ENCODE peak calls at places on chromosomes 2 and 18, in nine cellular contexts. One of them, this sample, is unnamed.

GRCh38 chr2:157055660-157056199 is 201.8 kb upstream of the GALNT5 start:
- DNase-seq in ovary: no peak
- DNase-seq in right cardiac atrium: no peak
- DNase-seq in NT2/D1: no peak
- DNase-seq in neural progenitor cell: no peak
- DNase-seq in CD8-positive, alpha-beta T cell: no peak
- DNase-seq in stomach: no peak
- DNase-seq in cardiac muscle cell: peak; percentile 12
- DNase-seq in A549: no peak
- DNase-seq in this sample: peak; percentile 58

GRCh38 chr18:23862071-23862470 is 152.5 kb upstream of the TTC39C start:
- DNase-seq in ovary: no peak
- DNase-seq in right cardiac atrium: no peak
- DNase-seq in NT2/D1: no peak
- DNase-seq in neural progenitor cell: no peak
- DNase-seq in CD8-positive, alpha-beta T cell: no peak
- DNase-seq in stomach: no peak
- DNase-seq in cardiac muscle cell: no peak
- DNase-seq in A549: no peak
- DNase-seq in this sample: peak; percentile 33

GRCh38 chr18:14927701-14928100 is 179.7 kb downstream of the ANKRD30B start:
- DNase-seq in ovary: no peak
- DNase-seq in right cardiac atrium: no peak
- DNase-seq in NT2/D1: no peak
- DNase-seq in neural progenitor cell: no peak
- DNase-seq in CD8-positive, alpha-beta T cell: no peak
- DNase-seq in stomach: no peak
- DNase-seq in cardiac muscle cell: no peak
- DNase-seq in A549: no peak
- DNase-seq in this sample: no peak

GRCh38 chr2:131413148-131413747 is 49.3 kb upstream of the RAB6D start:
- DNase-seq in ovary: no peak
- DNase-seq in right cardiac atrium: no peak
- DNase-seq in NT2/D1: peak; percentile 64
- DNase-seq in neural progenitor cell: peak; percentile 69
- DNase-seq in CD8-positive, alpha-beta T cell: no peak
- DNase-seq in stomach: no peak
- DNase-seq in cardiac muscle cell: peak; percentile 71
- DNase-seq in A549: peak; percentile 24
- DNase-seq in this sample: peak; percentile 27

GRCh38 chr18:58605027-58606020 is 23.6 kb downstream of the ALPK2 start:
- DNase-seq in ovary: no peak
- DNase-seq in right cardiac atrium: no peak
- DNase-seq in NT2/D1: no peak
- DNase-seq in neural progenitor cell: no peak
- DNase-seq in CD8-positive, alpha-beta T cell: peak; percentile 35
- DNase-seq in stomach: no peak
- DNase-seq in cardiac muscle cell: no peak
- DNase-seq in A549: no peak
- DNase-seq in this sample: no peak

GRCh38 chr2:219634171-219634940 is 6.9 kb downstream of the SLC4A3 start:
- DNase-seq in ovary: no peak
- DNase-seq in right cardiac atrium: no peak
- DNase-seq in NT2/D1: no peak
- DNase-seq in neural progenitor cell: no peak
- DNase-seq in CD8-positive, alpha-beta T cell: no peak
- DNase-seq in stomach: no peak
- DNase-seq in cardiac muscle cell: no peak
- DNase-seq in A549: no peak
- DNase-seq in this sample: no peak

GRCh38 chr18:48834421-48835011 is 116.2 kb downstream of the SMAD7 start:
- DNase-seq in ovary: peak; percentile 37
- DNase-seq in right cardiac atrium: peak; percentile 89
- DNase-seq in NT2/D1: no peak
- DNase-seq in neural progenitor cell: no peak
- DNase-seq in CD8-positive, alpha-beta T cell: peak; percentile 65
- DNase-seq in stomach: peak; percentile 56
- DNase-seq in cardiac muscle cell: no peak
- DNase-seq in A549: peak; percentile 61
- DNase-seq in this sample: no peak

GRCh38 chr2:53786371-53787254 is at the start of the genes ASB3 and ERLEC1:
- DNase-seq in ovary: peak; percentile 93
- DNase-seq in right cardiac atrium: peak; percentile 96
- DNase-seq in NT2/D1: peak; percentile 92
- DNase-seq in neural progenitor cell: peak; percentile 95
- DNase-seq in CD8-positive, alpha-beta T cell: peak; percentile 82
- DNase-seq in stomach: peak; percentile 88
- DNase-seq in cardiac muscle cell: peak; percentile 95
- DNase-seq in A549: peak; percentile 75
- DNase-seq in this sample: peak; percentile 85

GRCh38 chr2:83196225-83196624 is 1262.9 kb downstream of the SUCLG1 start:
- DNase-seq in ovary: no peak
- DNase-seq in right cardiac atrium: no peak
- DNase-seq in NT2/D1: no peak
- DNase-seq in neural progenitor cell: peak; percentile 5
- DNase-seq in CD8-positive, alpha-beta T cell: no peak
- DNase-seq in stomach: no peak
- DNase-seq in cardiac muscle cell: peak; percentile 46
- DNase-seq in A549: no peak
- DNase-seq in this sample: no peak

GRCh38 chr18:46009158-46009866 is 42.2 kb upstream of the EPG5 start:
- DNase-seq in ovary: no peak
- DNase-seq in right cardiac atrium: no peak
- DNase-seq in NT2/D1: no peak
- DNase-seq in neural progenitor cell: no peak
- DNase-seq in CD8-positive, alpha-beta T cell: no peak
- DNase-seq in stomach: no peak
- DNase-seq in cardiac muscle cell: no peak
- DNase-seq in A549: no peak
- DNase-seq in this sample: no peak

GRCh38 chr2:104863585-104864279 is 9.8 kb downstream of the POU3F3 start:
- DNase-seq in ovary: no peak
- DNase-seq in right cardiac atrium: no peak
- DNase-seq in NT2/D1: no peak
- DNase-seq in neural progenitor cell: peak; percentile 87
- DNase-seq in CD8-positive, alpha-beta T cell: no peak
- DNase-seq in stomach: no peak
- DNase-seq in cardiac muscle cell: no peak
- DNase-seq in A549: no peak
- DNase-seq in this sample: no peak

GRCh38 chr18:22228930-22229329 is 59.5 kb downstream of the GATA6 start:
- DNase-seq in ovary: no peak
- DNase-seq in right cardiac atrium: no peak
- DNase-seq in NT2/D1: no peak
- DNase-seq in neural progenitor cell: no peak
- DNase-seq in CD8-positive, alpha-beta T cell: no peak
- DNase-seq in stomach: no peak
- DNase-seq in cardiac muscle cell: no peak
- DNase-seq in A549: no peak
- DNase-seq in this sample: no peak

GRCh38 chr2:240585101-240585500 is 1.4 kb upstream of the CAPN10 start:
- DNase-seq in ovary: peak; percentile 35
- DNase-seq in right cardiac atrium: peak; percentile 15
- DNase-seq in NT2/D1: no peak
- DNase-seq in neural progenitor cell: no peak
- DNase-seq in CD8-positive, alpha-beta T cell: no peak
- DNase-seq in stomach: no peak
- DNase-seq in cardiac muscle cell: no peak
- DNase-seq in A549: no peak
- DNase-seq in this sample: no peak

GRCh38 chr2:42182654-42183308 is 13.6 kb downstream of the EML4 start:
- DNase-seq in ovary: no peak
- DNase-seq in right cardiac atrium: no peak
- DNase-seq in NT2/D1: no peak
- DNase-seq in neural progenitor cell: no peak
- DNase-seq in CD8-positive, alpha-beta T cell: no peak
- DNase-seq in stomach: no peak
- DNase-seq in cardiac muscle cell: no peak
- DNase-seq in A549: no peak
- DNase-seq in this sample: no peak

GRCh38 chr2:42185200-42185921 is 16.2 kb downstream of the EML4 start:
- DNase-seq in ovary: no peak
- DNase-seq in right cardiac atrium: no peak
- DNase-seq in NT2/D1: no peak
- DNase-seq in neural progenitor cell: no peak
- DNase-seq in CD8-positive, alpha-beta T cell: no peak
- DNase-seq in stomach: no peak
- DNase-seq in cardiac muscle cell: no peak
- DNase-seq in A549: no peak
- DNase-seq in this sample: no peak

GRCh38 chr2:42183775-42184174 is 14.6 kb downstream of the EML4 start:
- DNase-seq in ovary: no peak
- DNase-seq in right cardiac atrium: no peak
- DNase-seq in NT2/D1: no peak
- DNase-seq in neural progenitor cell: no peak
- DNase-seq in CD8-positive, alpha-beta T cell: no peak
- DNase-seq in stomach: no peak
- DNase-seq in cardiac muscle cell: no peak
- DNase-seq in A549: no peak
- DNase-seq in this sample: no peak

GRCh38 chr2:42186378-42186777 is 17.2 kb downstream of the EML4 start:
- DNase-seq in ovary: no peak
- DNase-seq in right cardiac atrium: no peak
- DNase-seq in NT2/D1: no peak
- DNase-seq in neural progenitor cell: no peak
- DNase-seq in CD8-positive, alpha-beta T cell: no peak
- DNase-seq in stomach: no peak
- DNase-seq in cardiac muscle cell: no peak
- DNase-seq in A549: no peak
- DNase-seq in this sample: no peak

DNA sequence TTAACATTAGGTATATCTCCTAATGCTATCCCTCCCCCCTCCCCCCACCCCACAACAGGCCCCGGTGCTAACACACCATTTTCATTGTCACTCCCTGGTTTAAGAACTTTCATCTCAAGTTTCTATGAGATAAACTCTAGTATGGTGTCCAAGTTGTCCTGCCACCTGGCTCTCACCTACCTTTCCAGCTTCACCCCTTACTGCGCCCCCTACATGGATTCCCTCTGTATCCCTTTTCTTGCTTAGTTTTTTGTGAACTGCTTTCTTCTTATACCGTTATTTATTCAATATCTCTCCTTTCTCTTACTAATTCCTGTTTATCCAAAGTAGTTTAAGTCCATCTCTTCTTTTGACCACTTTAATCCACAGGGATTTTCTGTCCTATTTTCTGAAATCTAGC is 15.2 kb downstream of the EML4 start:
- DNase-seq in ovary: no peak
- DNase-seq in right cardiac atrium: no peak
- DNase-seq in NT2/D1: no peak
- DNase-seq in neural progenitor cell: no peak
- DNase-seq in CD8-positive, alpha-beta T cell: no peak
- DNase-seq in stomach: no peak
- DNase-seq in cardiac muscle cell: no peak
- DNase-seq in A549: no peak
- DNase-seq in this sample: no peak
- H3K4me1 ChIP-seq in ovary: peaks cover 14% of the 10 kb centered on the region
- H3K4me1 ChIP-seq in right cardiac atrium: peaks cover 8% of the 10 kb centered on the region
- H3K4me1 ChIP-seq in NT2/D1: no peaks in the 10 kb centered on the region
- H3K4me1 ChIP-seq in neural progenitor cell: no peaks in the 10 kb centered on the region
- H3K4me1 ChIP-seq in CD8-positive, alpha-beta T cell: peaks cover 53% of the 10 kb centered on the region
- H3K4me1 ChIP-seq in stomach: peaks cover 83% of the 10 kb centered on the region
- H3K4me1 ChIP-seq in cardiac muscle cell: peaks cover 14% of the 10 kb centered on the region
- H3K4me1 ChIP-seq in A549: peaks cover 24% of the 10 kb centered on the region
- H3K4me1 ChIP-seq in this sample: no peaks in the 10 kb centered on the region

DNA sequence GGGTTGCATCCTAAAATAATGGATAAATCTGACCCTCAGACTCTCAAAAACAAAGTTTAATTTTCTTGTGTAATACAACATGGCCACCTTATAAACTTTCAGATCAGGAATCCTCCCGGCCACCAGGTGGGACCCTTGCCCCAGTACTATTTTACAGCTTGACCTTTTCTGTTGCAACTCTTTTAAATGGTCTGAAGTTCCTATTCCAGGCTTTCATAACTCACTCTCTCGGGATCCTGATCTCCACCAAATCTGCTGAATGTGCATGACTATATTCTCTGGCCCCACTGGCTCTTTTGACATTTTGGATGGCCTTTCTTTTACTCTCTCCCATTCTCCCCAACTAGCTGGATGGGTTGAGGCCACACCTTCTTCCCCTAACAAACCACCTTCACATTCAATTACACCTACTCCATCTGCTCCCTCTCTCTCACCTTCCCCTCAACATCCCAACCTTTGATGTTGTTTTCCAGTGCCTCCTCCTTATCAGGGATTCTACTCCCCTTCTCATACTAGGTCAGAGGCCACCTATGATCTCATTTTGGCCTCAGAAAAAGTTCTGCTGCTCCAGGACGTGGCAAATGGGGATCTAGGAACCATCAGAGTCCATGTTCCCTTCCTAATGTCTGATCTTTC is 70.8 kb downstream of the SESTD1 start:
- DNase-seq in ovary: no peak
- DNase-seq in right cardiac atrium: no peak
- DNase-seq in NT2/D1: no peak
- DNase-seq in neural progenitor cell: no peak
- DNase-seq in CD8-positive, alpha-beta T cell: no peak
- DNase-seq in stomach: no peak
- DNase-seq in cardiac muscle cell: no peak
- DNase-seq in A549: no peak
- DNase-seq in this sample: no peak
- H3K4me3 ChIP-seq in ovary: no peak overlapping the region
- H3K4me3 ChIP-seq in right cardiac atrium: no peak overlapping the region
- H3K4me3 ChIP-seq in NT2/D1: no peak overlapping the region
- H3K4me3 ChIP-seq in neural progenitor cell: no peak overlapping the region
- H3K4me3 ChIP-seq in CD8-positive, alpha-beta T cell: no peak overlapping the region
- H3K4me3 ChIP-seq in stomach: no peak overlapping the region
- H3K4me3 ChIP-seq in cardiac muscle cell: no peak overlapping the region
- H3K4me3 ChIP-seq in A549: no peak overlapping the region
- H3K4me3 ChIP-seq in this sample: no peak overlapping the region

GRCh38 chr2:4391013-4391412 is 687.6 kb downstream of the DCDC2C start:
- DNase-seq in ovary: no peak
- DNase-seq in right cardiac atrium: no peak
- DNase-seq in NT2/D1: peak; percentile 85
- DNase-seq in neural progenitor cell: no peak
- DNase-seq in CD8-positive, alpha-beta T cell: no peak
- DNase-seq in stomach: no peak
- DNase-seq in cardiac muscle cell: no peak
- DNase-seq in A549: no peak
- DNase-seq in this sample: no peak
- H3K9me3 ChIP-seq in ovary: no peaks in the 10 kb centered on the region
- H3K9me3 ChIP-seq in right cardiac atrium: no peaks in the 10 kb centered on the region
- H3K9me3 ChIP-seq in NT2/D1: peaks cover 57% of the 10 kb centered on the region
- H3K9me3 ChIP-seq in neural progenitor cell: peaks cover 9% of the 10 kb centered on the region
- H3K9me3 ChIP-seq in CD8-positive, alpha-beta T cell: no peaks in the 10 kb centered on the region
- H3K9me3 ChIP-seq in stomach: peaks cover 48% of the 10 kb centered on the region
- H3K9me3 ChIP-seq in cardiac muscle cell: no peaks in the 10 kb centered on the region
- H3K9me3 ChIP-seq in A549: peaks cover 18% of the 10 kb centered on the region
- H3K9me3 ChIP-seq in this sample: no peaks in the 10 kb centered on the region

DNA sequence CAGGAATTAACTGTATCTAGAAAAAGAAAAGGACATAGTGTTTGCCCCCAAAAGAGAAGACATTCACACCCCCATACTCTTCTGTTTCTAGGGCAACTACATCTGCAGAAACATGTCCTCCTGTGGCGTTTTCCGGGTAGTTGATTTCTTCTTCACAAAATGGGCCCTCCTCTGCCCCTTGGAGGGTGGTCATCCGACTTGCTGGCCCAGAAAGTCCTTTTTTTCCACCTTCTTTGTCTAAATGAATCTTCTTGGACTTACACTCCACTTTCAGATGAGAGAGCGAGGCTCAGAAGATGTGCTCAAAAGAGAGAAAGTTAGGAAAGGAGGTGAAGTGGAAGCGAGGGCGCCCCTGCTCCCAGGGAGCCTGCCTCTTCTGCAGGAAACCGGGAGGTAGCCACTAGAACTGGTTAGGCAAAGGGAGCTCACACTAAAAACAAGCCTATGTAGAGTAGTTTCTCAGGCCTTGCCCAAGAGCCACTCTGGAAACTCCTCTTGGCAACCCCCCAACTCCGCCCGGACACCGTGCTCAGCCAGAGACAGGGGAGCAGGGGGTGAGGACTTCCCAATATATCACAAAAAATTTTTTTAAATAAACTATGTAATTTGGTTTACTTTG is 10.2 kb upstream of the SIX3 start:
- DNase-seq in ovary: no peak
- DNase-seq in right cardiac atrium: no peak
- DNase-seq in NT2/D1: no peak
- DNase-seq in neural progenitor cell: peak; percentile 43
- DNase-seq in CD8-positive, alpha-beta T cell: no peak
- DNase-seq in stomach: no peak
- DNase-seq in cardiac muscle cell: no peak
- DNase-seq in A549: no peak
- DNase-seq in this sample: no peak
- H3K4me1 ChIP-seq in ovary: peaks cover 2% of the 10 kb centered on the region
- H3K4me1 ChIP-seq in right cardiac atrium: no peaks in the 10 kb centered on the region
- H3K4me1 ChIP-seq in NT2/D1: peaks cover 7% of the 10 kb centered on the region
- H3K4me1 ChIP-seq in neural progenitor cell: peaks cover 74% of the 10 kb centered on the region
- H3K4me1 ChIP-seq in CD8-positive, alpha-beta T cell: peaks cover 5% of the 10 kb centered on the region
- H3K4me1 ChIP-seq in stomach: peaks cover 63% of the 10 kb centered on the region
- H3K4me1 ChIP-seq in cardiac muscle cell: peaks cover 9% of the 10 kb centered on the region
- H3K4me1 ChIP-seq in A549: no peaks in the 10 kb centered on the region
- H3K4me1 ChIP-seq in this sample: peaks cover 14% of the 10 kb centered on the region